ENCODE peak calls at places on chromosomes 12 and 14, in seven cellular contexts. C is pancreas, L is lower lobe of right lung, U is heart right ventricle, Z is PC-3, V is lung, G is astrocyte. T is an unnamed sample. For H3K4me1, the result is how much of the 10 kb centered on the place peaks cover.

GRCh38 chr14:90489916-90490726 is 93.3 kb downstream of the CALM1 start:
- DNase-seq in G (peak), L (no peak), Z (no peak), C (no peak), V (no peak), U (no peak), T (no peak)

GRCh38 chr14:76237349-76237990 is 85.7 kb downstream of the GPATCH2L start:
- DNase-seq in C (no peak), V (no peak), L (no peak), Z (no peak), U (no peak), G (no peak), T (no peak)

GRCh38 chr14:71245659-71246361 is 338.6 kb downstream of the PCNX1 start:
- DNase-seq in Z (no peak), L (no peak), V (no peak), G (no peak), C (no peak), U (no peak), T (no peak)

GRCh38 chr12:30870491-30871265 is 55.9 kb upstream of the TSPAN11 start:
- DNase-seq in Z (no peak), U (no peak), G (no peak), L (no peak), C (no peak), V (no peak), T (peak)

GRCh38 chr14:51978566-51979398 is 10.6 kb upstream of the RTRAF start:
- DNase-seq in L (peak), Z (peak), G (peak), C (peak), U (peak), V (peak), T (peak)

GRCh38 chr12:22481557-22482104 is 62.7 kb downstream of the C2CD5 start:
- DNase-seq in C (no peak), L (no peak), V (no peak), G (no peak), Z (no peak), U (no peak), T (no peak)

GRCh38 chr12:115507951-115508722 is 769.4 kb downstream of the MED13L start:
- DNase-seq in G (no peak), Z (no peak), U (peak), V (no peak), C (no peak), L (peak), T (no peak)

GRCh38 chr12:58529114-58529665 is 391.1 kb downstream of the LRIG3 start:
- DNase-seq in Z (peak), V (no peak), L (no peak), C (no peak), U (no peak), G (peak), T (peak)

GRCh38 chr12:15186593-15186992 is 34.6 kb downstream of the RERG start:
- DNase-seq in L (no peak), U (no peak), Z (no peak), C (no peak), V (no peak), G (no peak), T (no peak)

GRCh38 chr14:22168092-22168955 is 420.7 kb downstream of the DAD1 start:
- DNase-seq in V (no peak), G (no peak), U (no peak), Z (peak), C (no peak), L (no peak), T (peak)

GRCh38 chr14:77967110-77967509 is 167.2 kb downstream of the ADCK1 start:
- DNase-seq in Z (no peak), C (no peak), L (no peak), G (no peak), V (no peak), U (no peak), T (no peak)

GRCh38 chr14:23829736-23830474 is 123.7 kb upstream of the DHRS4 start:
- DNase-seq in V (no peak), Z (peak), C (peak), U (no peak), G (peak), L (no peak), T (peak)

GRCh38 chr14:45135181-45135580 is 549 bp upstream of the FANCM start:
- DNase-seq in Z (peak), V (no peak), G (peak), C (no peak), L (no peak), U (peak), T (no peak)

GRCh38 chr12:122722347-122722746 is 5.7 kb upstream of the HCAR3 start:
- DNase-seq in L (no peak), Z (no peak), G (no peak), C (no peak), U (no peak), V (no peak), T (no peak)

GRCh38 chr12:74317078-74317581 is 220.5 kb upstream of the ATXN7L3B start:
- DNase-seq in C (no peak), Z (peak), V (no peak), L (no peak), U (peak), G (peak), T (peak)

GRCh38 chr12:125888921-125889320 is 823.7 kb downstream of the AACS start:
- DNase-seq in U (no peak), G (peak), Z (no peak), V (no peak), C (no peak), L (no peak), T (no peak)

GRCh38 chr14:80638620-80639215 is 302.8 kb downstream of the CEP128 start:
- DNase-seq in Z (peak), L (no peak), V (no peak), C (no peak), U (no peak), G (peak), T (peak)

GRCh38 chr12:96240656-96241055 is 46.5 kb downstream of the ELK3 start:
- DNase-seq in Z (no peak), U (no peak), C (no peak), L (no peak), V (no peak), G (peak), T (no peak)

GRCh38 chr12:12721251-12721689 is 4.1 kb downstream of the CDKN1B start:
- DNase-seq in G (no peak), U (no peak), C (no peak), L (no peak), V (no peak), Z (peak), T (no peak)

GRCh38 chr14:86938356-86938755 is 1054.6 kb downstream of the GALC start:
- DNase-seq in U (no peak), G (no peak), V (no peak), C (peak), Z (no peak), L (no peak), T (no peak)

GRCh38 chr12:33734871-33735270 is 287.4 kb upstream of the ALG10 start:
- DNase-seq in Z (peak), C (no peak), G (no peak), L (no peak), U (no peak), V (no peak), T (no peak)

GRCh38 chr12:130436741-130437501 is 99.2 kb downstream of the PIWIL1 start:
- DNase-seq in Z (no peak), G (no peak), C (no peak), V (no peak), L (peak), U (no peak), T (no peak)

GRCh38 chr12:77231548-77231947 is 166.2 kb upstream of the E2F7 start:
- DNase-seq in L (peak), V (peak), U (peak), G (peak), C (peak), Z (no peak), T (peak)

GRCh38 chr14:68633131-68633991 is 159.5 kb downstream of the ZFP36L1 start:
- DNase-seq in U (peak), C (no peak), V (no peak), L (no peak), G (no peak), Z (no peak), T (no peak)

GRCh38 chr12:45268672-45269406 is 52.9 kb downstream of the ANO6 start:
- DNase-seq in V (peak), Z (peak), G (peak), U (peak), C (peak), L (peak), T (peak)

GRCh38 chr14:65664436-65664835 is 251.9 kb downstream of the FUT8 start:
- DNase-seq in C (no peak), V (no peak), G (no peak), U (no peak), L (no peak), Z (no peak), T (no peak)

GRCh38 chr12:47992776-47993175 is 11.5 kb downstream of the COL2A1 start:
- DNase-seq in U (no peak), V (no peak), L (no peak), G (no peak), Z (no peak), C (no peak), T (no peak)

GRCh38 chr14:96944297-96944696 is 147.1 kb downstream of the VRK1 start:
- DNase-seq in U (no peak), L (no peak), G (no peak), C (no peak), Z (no peak), V (no peak), T (no peak)

GRCh38 chr12:76288218-76288617 is 60.0 kb downstream of the BBS10 start:
- DNase-seq in L (no peak), G (peak), U (no peak), V (no peak), Z (no peak), C (no peak), T (no peak)

GRCh38 chr14:47785041-47785440 is 109.6 kb upstream of the MDGA2 start:
- DNase-seq in V (no peak), C (no peak), U (no peak), Z (no peak), L (no peak), G (no peak), T (no peak)

GRCh38 chr12:92034858-92035401 is 110.7 kb downstream of the BTG1 start:
- DNase-seq in U (peak), Z (peak), C (peak), L (peak), V (peak), G (peak), T (peak)

GRCh38 chr14:95220663-95221231 is 63.4 kb upstream of the DICER1 start:
- DNase-seq in C (no peak), G (peak), L (no peak), Z (no peak), U (no peak), V (no peak), T (peak)

GRCh38 chr12:32344047-32344446 is 55.3 kb upstream of the FGD4 start:
- DNase-seq in G (no peak), U (no peak), Z (peak), L (no peak), V (no peak), C (no peak), T (no peak)

GRCh38 chr12:106581543-106582263 is 1.1 kb upstream of the RFX4 start:
- DNase-seq in Z (no peak), U (no peak), C (no peak), L (peak), G (no peak), V (no peak), T (peak)

GRCh38 chr12:114895822-114896221 is 211.8 kb upstream of the TBX3 start:
- DNase-seq in V (no peak), U (no peak), Z (no peak), C (no peak), L (no peak), G (no peak), T (peak)

GRCh38 chr12:6214633-6215032 is 14.4 kb downstream of the CD9 start:
- DNase-seq in U (no peak), V (no peak), C (no peak), Z (no peak), L (no peak), G (no peak), T (no peak)

DNA sequence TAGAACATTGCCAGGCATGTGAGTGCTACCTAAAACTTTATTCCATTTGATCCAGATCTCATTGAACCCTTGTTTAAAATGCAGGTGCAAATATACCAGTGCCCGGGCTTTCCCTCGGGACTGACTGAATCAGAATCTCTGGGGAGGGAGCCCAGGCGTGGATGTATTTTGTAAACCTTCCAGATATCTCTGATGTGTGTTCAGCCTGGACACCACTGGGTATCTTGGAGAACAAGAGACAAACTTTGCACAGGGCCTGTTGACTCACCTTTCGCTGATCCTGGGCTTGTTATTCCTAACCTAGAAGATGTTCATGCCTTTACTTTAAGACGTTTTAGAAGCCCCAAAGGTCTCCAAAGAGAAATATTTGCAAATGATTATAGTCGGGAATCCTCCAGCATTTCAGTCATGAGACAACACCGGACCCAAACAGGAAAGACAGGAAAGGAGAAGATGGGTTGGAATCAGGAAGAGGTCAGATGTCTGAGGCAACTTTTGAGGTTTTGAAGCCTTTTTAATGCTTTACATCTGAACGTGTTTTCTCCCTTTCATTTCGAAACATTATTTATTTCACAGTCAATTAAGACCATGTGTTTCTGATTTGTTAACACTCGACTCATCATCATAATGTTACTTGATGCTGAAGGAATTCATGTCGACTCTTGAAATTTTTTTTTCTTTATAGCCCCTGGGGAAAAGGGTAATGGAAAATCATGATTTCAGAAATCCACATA is 118.6 kb downstream of the PLXNC1 start:
- DNase-seq in Z (no peak), V (no peak), L (no peak), U (no peak), G (peak), C (no peak), T (peak)
- H3K4me1 ChIP-seq in Z (under half), V (under half), L (half or more), U (half or more), G (under half), C (under half), T (under half)

GRCh38 chr12:25981597-25981996 is 23.1 kb downstream of the RASSF8 start:
- DNase-seq in Z (no peak), C (no peak), G (no peak), L (no peak), U (no peak), V (no peak), T (no peak)

GRCh38 chr12:25977047-25977446 is 18.6 kb downstream of the RASSF8 start:
- DNase-seq in G (peak), C (no peak), L (no peak), V (no peak), Z (no peak), U (no peak), T (no peak)

GRCh38 chr12:25979563-25979962 is 21.1 kb downstream of the RASSF8 start:
- DNase-seq in C (no peak), Z (peak), G (no peak), V (no peak), L (no peak), U (no peak), T (no peak)

GRCh38 chr12:25980035-25980434 is 21.6 kb downstream of the RASSF8 start:
- DNase-seq in L (no peak), V (no peak), Z (no peak), C (no peak), G (no peak), U (no peak), T (no peak)

GRCh38 chr12:25979059-25979458 is 20.6 kb downstream of the RASSF8 start:
- DNase-seq in Z (no peak), G (no peak), V (no peak), C (no peak), L (no peak), U (no peak), T (no peak)
- H3K4me1 ChIP-seq in Z (under half), G (under half), V (under half), C (under half), L (under half), U (half or more), T (under half)

DNA sequence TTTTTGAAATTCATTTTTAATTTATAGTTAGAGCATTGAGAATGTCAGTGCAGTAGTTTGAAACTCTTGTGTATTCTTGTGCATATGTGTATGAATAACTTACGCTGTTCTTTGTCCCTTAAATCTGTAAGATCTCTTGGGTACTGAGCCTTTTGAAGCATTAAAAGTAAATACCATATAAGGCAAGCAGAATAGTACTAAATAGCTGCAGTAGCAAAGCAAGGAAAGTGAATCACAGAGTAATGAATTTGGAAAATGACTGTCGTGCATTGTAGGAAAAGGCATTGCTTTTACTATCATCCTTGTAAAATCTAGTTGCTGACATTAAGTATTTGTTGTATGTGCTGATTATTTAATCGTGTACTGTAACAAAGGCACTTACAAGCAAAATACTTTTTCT is 12.1 kb downstream of the CNOT2 start:
- DNase-seq in Z (no peak), V (no peak), C (no peak), U (no peak), L (no peak), G (peak), T (peak)
- H3K4me1 ChIP-seq in Z (under half), V (under half), C (under half), U (under half), L (under half), G (under half), T (under half)

DNA sequence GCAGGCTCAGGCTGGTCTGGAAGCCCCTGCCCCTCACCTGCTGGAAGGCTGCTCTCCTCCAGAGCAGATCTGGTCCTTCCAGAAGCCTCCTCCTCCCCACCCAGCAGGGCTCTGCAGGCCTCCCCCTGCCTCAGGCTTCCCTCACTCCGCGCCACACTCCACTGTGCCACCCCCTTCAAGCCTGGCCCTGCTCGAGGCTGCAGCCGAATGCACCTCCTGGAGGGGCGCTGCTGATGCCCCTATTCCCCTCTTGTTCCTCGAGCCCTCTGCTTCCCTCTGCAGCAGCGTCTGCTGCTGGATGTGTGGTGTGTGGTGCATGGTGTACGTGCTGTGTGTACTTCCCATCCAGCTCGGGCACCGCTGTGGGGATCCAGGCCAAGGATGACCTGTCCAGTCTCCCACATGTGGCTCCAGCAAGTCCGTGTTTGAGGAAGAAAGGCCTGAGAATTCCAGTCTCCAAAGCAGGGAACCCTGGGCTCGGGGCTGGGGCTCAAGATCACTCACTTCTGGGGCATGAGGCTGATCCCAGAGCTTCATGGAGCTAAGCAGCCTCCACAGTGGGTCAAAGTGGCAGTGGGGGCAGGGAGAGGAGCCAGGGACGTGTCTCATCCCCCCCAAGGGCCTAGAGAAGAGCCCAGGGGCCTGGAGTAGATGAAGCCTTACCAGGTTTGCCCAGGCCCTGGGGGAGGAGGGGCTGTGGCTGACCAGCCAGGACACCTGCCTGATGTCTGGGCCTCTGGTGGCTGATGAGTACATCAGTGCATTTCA is 136.0 kb upstream of the C14orf180 start:
- DNase-seq in V (peak), C (no peak), L (no peak), G (no peak), U (no peak), Z (no peak), T (no peak)
- H3K4me1 ChIP-seq in V (under half), C (under half), L (under half), G (under half), U (under half), Z (under half), T (under half)

GRCh38 chr14:73731111-73731510 is 16.9 kb upstream of the PNMA1 start:
- DNase-seq in C (peak), U (no peak), L (no peak), V (no peak), Z (no peak), G (no peak), T (no peak)

GRCh38 chr14:73729556-73730265 is 15.5 kb upstream of the PNMA1 start:
- DNase-seq in U (peak), V (no peak), G (no peak), L (no peak), C (peak), Z (no peak), T (no peak)

GRCh38 chr14:73727181-73727580 is 13.0 kb upstream of the PNMA1 start:
- DNase-seq in U (no peak), V (no peak), G (no peak), L (no peak), Z (no peak), C (no peak), T (no peak)

GRCh38 chr14:73728106-73729014 is 14.2 kb upstream of the PNMA1 start:
- DNase-seq in G (no peak), C (peak), V (peak), U (peak), L (peak), Z (peak), T (peak)

DNA sequence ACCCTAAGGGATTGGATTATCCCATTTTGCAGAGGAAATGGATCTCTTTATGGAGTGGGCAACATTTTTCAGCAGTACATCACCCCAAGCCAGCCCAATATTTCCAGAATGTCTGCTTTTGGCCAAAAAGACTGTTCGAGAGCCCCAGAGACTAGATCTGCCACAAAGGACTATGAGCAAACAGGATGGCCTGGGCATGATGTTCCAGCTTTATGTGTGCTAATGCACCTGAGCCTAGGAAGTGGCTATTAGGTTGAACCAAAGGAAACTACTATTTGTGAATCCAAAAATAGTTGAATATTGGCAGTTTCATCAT is 14.8 kb upstream of the PNMA1 start:
- DNase-seq in C (no peak), G (no peak), L (no peak), V (no peak), Z (no peak), U (no peak), T (no peak)
- H3K4me1 ChIP-seq in C (under half), G (under half), L (half or more), V (under half), Z (under half), U (half or more), T (under half)

GRCh38 chr12:89238593-89238992 is 113.7 kb downstream of the DUSP6 start:
- DNase-seq in G (no peak), U (peak), Z (no peak), L (no peak), V (no peak), C (no peak), T (no peak)

GRCh38 chr12:89236748-89237428 is 115.4 kb downstream of the DUSP6 start:
- DNase-seq in C (no peak), L (no peak), G (peak), Z (peak), U (no peak), V (no peak), T (peak)

GRCh38 chr12:89236237-89236636 is 116.1 kb downstream of the DUSP6 start:
- DNase-seq in V (no peak), L (no peak), G (peak), U (no peak), Z (peak), C (no peak), T (peak)

GRCh38 chr12:89237763-89238162 is 114.5 kb downstream of the DUSP6 start:
- DNase-seq in V (no peak), U (no peak), Z (no peak), G (no peak), L (no peak), C (no peak), T (no peak)

GRCh38 chr12:89239534-89239933 is 112.8 kb downstream of the DUSP6 start:
- DNase-seq in Z (no peak), C (no peak), U (no peak), L (no peak), G (no peak), V (no peak), T (no peak)
- H3K4me1 ChIP-seq in Z (under half), C (under half), U (under half), L (under half), G (under half), V (under half), T (under half)